ENCODE peak calls at places on chromosomes 11 and 22, in four cellular contexts. P is pancreas, D is transverse colon, O is Peyer's patch. X is an unnamed sample.

GRCh38 chr11:19447150-19447566 is 206.4 kb upstream of the E2F8 start:
- DNase-seq in P (no peak), D (no peak), O (no peak), X (no peak)

GRCh38 chr22:44020981-44021380 is 3.1 kb upstream of the PARVB start:
- DNase-seq in P (no peak), D (no peak), O (no peak), X (no peak)

GRCh38 chr22:21766933-21767462 is 31.4 kb upstream of the YPEL1 start:
- DNase-seq in P (no peak), D (peak; percentile 29), O (peak; percentile 46), X (no peak)

GRCh38 chr11:44316388-44317240 is 6.7 kb upstream of the ALX4 start:
- DNase-seq in P (no peak), D (no peak), O (no peak), X (no peak)

GRCh38 chr11:126607374-126607773 is 251.9 kb downstream of the ST3GAL4 start:
- DNase-seq in P (peak; percentile 43), D (peak; percentile 25), O (no peak), X (peak; percentile 52)

GRCh38 chr11:110488446-110488845 is 58.7 kb downstream of the FDX1 start:
- DNase-seq in P (no peak), D (no peak), O (no peak), X (no peak)

GRCh38 chr11:69301491-69302401 is 7.8 kb downstream of the MYEOV start:
- DNase-seq in P (no peak), D (peak; percentile 83), O (no peak), X (peak; percentile 74)

GRCh38 chr11:35525501-35526175 is at the start of gene PAMR1:
- DNase-seq in P (peak; percentile 31), D (peak; percentile 29), O (peak; percentile 16), X (peak; percentile 29)

GRCh38 chr11:44766972-44767278 is 40.2 kb downstream of the TSPAN18 start:
- DNase-seq in P (peak; percentile 4), D (no peak), O (no peak), X (no peak)

GRCh38 chr11:76229690-76230240 is 23.5 kb upstream of the WNT11 start:
- DNase-seq in P (no peak), D (no peak), O (no peak), X (peak; percentile 7)

GRCh38 chr11:12693075-12693473 is 18.9 kb downstream of the TEAD1 start:
- DNase-seq in P (no peak), D (no peak), O (no peak), X (peak; percentile 31)
- H3K4me3 ChIP-seq in P (no peak overlapping the region), D (no peak overlapping the region), O (peak overlapping the region; percentile 25), X (no peak overlapping the region)

DNA sequence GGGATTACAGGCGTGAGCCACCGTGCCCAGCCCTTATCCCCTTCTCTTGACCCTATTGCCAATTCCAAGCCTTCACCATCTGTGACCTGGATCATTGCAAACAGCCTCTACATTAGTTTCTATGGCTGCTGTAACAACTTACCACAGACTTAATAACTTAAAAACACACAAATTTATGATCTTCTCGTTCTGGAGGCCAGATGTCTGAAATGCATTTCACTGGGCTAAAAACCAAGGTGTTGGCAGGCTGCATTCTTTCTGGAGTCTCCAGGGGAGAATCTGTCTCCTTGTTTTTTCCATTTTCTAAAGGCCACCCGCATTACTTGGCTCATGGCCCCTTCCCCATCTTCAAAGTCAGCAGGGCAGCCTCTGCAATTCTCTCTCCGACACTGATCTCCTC is 11.5 kb downstream of the SCGB1A1 start:
- DNase-seq in P (no peak), D (no peak), O (no peak), X (no peak)
- H3K4me1 ChIP-seq in P (no peaks in the 10 kb centered on the region), D (peaks cover 13% of the 10 kb centered on the region), O (peaks cover 10% of the 10 kb centered on the region), X (peaks cover 16% of the 10 kb centered on the region)

DNA sequence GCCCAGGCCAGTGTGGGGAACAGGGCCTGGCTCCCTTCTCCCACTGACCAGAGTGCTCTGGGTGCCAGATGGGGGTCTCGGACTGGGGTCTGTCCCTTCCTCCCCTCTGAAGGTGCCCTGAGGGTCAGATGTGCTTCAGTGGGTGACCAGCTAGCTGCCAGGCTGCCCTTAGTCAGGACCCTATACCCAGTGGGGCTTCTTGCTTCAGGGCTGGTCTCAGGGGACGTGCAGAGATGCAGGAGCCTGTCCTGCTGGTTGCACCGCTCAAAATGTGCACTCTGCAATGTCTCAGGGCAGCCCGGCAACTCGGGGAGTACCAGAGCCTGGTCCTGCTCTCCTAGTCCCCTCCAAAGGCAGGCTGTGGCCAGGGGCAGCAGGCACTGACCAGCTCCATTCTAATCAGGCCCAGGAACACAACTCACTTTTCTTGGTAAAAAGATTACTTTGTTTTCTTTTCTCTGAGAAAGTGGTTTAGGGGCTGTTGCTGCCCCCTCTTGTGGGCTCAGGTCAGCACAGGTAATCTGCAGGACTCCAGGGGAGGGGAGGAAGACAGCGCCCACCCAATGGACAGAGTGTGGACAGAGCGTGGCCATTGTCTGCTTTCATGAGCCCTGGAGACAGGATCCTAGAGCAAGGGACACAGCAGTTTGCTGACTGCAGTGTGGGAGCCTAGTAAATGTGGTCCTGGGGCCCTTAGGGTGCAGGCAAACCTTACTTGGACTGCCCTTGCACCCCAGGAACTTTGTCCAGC is 80.9 kb downstream of the MED15 start:
- DNase-seq in P (no peak), D (no peak), O (no peak), X (no peak)
- TF ChIP-seq CTCF in P (no peak), D (no peak), O (no peak), X (no peak)

DNA sequence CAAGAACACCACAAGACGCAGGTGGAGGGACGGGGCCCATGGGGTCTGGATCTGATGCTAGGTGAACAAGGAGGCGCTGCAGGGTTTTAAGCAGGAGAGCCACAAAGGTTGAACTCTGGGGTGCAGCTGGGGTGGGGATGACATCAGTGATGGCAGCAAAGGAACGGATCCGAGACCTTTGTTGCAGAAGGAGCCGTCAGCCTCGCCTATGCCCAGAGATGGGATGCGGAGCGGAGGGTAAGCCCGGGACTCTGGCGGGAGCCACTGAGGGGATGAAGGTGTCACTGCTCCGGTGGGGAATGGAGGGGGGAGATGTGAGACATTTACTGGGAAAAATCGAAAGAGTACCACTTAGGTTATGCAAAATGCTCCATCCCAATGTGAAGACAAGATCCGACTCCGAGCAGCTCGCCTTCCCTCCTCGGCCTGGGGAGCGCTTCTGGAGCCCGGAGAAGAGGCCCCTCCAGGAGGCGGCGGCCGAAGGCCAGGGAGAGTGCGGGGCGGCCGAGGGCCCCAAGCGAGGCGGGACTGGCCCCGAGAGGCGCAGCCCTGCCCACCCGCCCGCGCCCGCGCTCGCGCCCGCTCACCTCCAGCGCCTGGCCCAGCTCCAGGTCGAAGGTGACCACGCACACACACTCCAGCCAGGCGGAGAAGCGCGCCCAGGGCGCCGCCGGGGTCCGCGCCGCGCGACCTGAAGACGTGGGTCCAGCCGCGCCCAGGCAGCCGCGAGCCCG is 420 bp downstream of the DENND6B start:
- DNase-seq in P (peak; percentile 52), D (no peak), O (no peak), X (no peak)
- H3K4me3 ChIP-seq in P (peak overlapping the region; percentile 61), D (peak overlapping the region; percentile 81), O (peak overlapping the region; percentile 99), X (peak overlapping the region; percentile 50)

GRCh38 chr11:11964774-11965150 is 43.7 kb downstream of the DKK3 start:
- DNase-seq in P (no peak), D (no peak), O (no peak), X (no peak)

GRCh38 chr11:11965656-11966353 is 42.6 kb downstream of the DKK3 start:
- DNase-seq in P (no peak), D (no peak), O (no peak), X (no peak)

GRCh38 chr11:11966354-11966741 is 42.1 kb downstream of the DKK3 start:
- DNase-seq in P (no peak), D (no peak), O (no peak), X (no peak)

GRCh38 chr11:11963842-11964773 is 44.3 kb downstream of the DKK3 start:
- DNase-seq in P (no peak), D (no peak), O (no peak), X (no peak)

GRCh38 chr11:11965192-11965591 is 43.2 kb downstream of the DKK3 start:
- DNase-seq in P (no peak), D (no peak), O (no peak), X (no peak)
- H3K4me1 ChIP-seq in P (no peaks in the 10 kb centered on the region), D (no peaks in the 10 kb centered on the region), O (no peaks in the 10 kb centered on the region), X (no peaks in the 10 kb centered on the region)

DNA sequence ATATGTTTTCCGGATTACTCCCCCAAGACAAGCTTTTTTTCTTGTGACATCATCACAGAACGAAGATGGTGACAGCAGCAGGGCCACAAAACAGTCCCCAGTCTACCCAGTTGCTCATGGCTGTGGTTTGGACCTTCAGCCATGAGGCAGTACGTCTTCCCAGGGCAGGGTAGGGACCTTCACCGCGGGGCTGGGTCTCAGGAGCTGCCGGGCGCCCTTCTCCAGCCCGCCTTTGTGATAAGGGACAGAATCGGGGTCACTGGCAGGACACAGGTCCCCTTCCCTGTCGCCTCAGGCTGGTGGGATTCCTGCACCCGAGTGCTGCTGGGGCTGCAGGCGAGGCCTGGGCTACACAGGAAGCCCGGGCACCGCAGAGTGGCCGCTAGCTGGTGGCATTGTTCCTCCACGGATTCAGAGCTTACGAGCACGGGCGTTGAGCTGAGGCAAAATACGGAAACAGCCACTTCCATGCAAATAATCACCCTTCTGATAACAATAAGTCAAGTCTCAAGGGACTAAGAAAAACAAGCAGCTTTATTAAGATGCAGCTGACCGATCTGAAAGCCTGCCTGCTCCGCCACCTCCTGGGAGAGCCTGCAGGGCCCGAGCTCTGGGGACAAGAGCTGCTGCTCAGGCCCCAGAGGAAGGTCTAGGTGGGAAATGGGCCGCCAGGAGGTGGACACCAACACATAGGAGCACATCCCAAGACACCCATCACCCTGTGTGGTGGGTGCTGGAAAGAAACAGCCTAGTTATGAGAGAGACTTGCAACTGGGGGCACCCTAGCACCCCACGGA is 12.3 kb downstream of the TBX1 start:
- DNase-seq in P (no peak), D (no peak), O (peak; percentile 71), X (peak; percentile 10)
- TF ChIP-seq CTCF in P (no peak), D (no peak), O (no peak), X (no peak)

DNA sequence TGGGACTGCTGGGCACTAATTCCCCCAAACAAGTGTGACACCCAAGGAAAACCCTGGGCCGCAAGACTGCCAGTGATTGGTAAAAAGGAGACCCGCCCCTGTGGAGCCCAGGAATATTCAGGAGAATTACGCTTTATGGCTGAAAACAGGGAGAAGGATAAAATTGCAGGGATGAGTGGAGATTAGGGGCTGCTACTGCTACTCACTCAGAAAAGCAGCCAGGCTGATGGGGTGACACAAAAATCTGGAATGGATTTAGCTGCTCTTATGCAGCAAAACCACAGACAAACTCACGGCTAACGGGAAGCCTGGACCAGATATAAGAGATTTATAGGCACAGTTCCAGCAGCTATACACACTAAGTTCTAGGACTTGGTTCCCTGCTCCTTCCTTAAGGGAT is 4.4 kb upstream of the FBXO3 start:
- DNase-seq in P (no peak), D (no peak), O (no peak), X (no peak)
- H3K4me3 ChIP-seq in P (no peak overlapping the region), D (no peak overlapping the region), O (no peak overlapping the region), X (no peak overlapping the region)

GRCh38 chr11:65915101-65915820 is 3.6 kb downstream of the C11orf68 start:
- DNase-seq in P (no peak), D (no peak), O (no peak), X (no peak)
- H3K4me1 ChIP-seq in P (peaks cover 6% of the 10 kb centered on the region), D (peaks cover 25% of the 10 kb centered on the region), O (peaks cover 15% of the 10 kb centered on the region), X (peaks cover 37% of the 10 kb centered on the region)

X was measured in mucosa of descending colon.